ENCODE peak calls at places on chromosomes 2 and 18, in six cellular contexts. Z, F, I, L, Y and P are unnamed samples.

GRCh38 chr2:232073699-232074098 is 112.2 kb downstream of the DIS3L2 start:
- DNase-seq in Z (no peak), F (no peak), I (no peak), L (no peak), Y (no peak), P (no peak)

GRCh38 chr2:203551653-203552250 is 16.7 kb upstream of the RAPH1 start:
- DNase-seq in Z (peak), F (no peak), I (no peak), L (peak), Y (peak), P (peak)

GRCh38 chr2:180478883-180479282 is 471.8 kb upstream of the CWC22 start:
- DNase-seq in Z (no peak), F (no peak), I (no peak), L (no peak), Y (no peak), P (peak)

GRCh38 chr2:11160731-11161455 is 5.6 kb downstream of the SLC66A3 start:
- DNase-seq in Z (no peak), F (no peak), I (no peak), L (no peak), Y (peak), P (no peak)

GRCh38 chr18:21110667-21111350 is 804 bp downstream of the ROCK1 start:
- DNase-seq in Z (peak), F (no peak), I (peak), L (peak), Y (peak), P (peak)

GRCh38 chr2:29075894-29076700 is 1.8 kb upstream of the PCARE start:
- DNase-seq in Z (peak), F (no peak), I (peak), L (no peak), Y (no peak), P (peak)

GRCh38 chr2:149894760-149895159 is 307.2 kb upstream of the MMADHC start:
- DNase-seq in Z (no peak), F (no peak), I (no peak), L (no peak), Y (no peak), P (peak)

GRCh38 chr2:214376631-214377624 is 33.9 kb upstream of the VWC2L start:
- DNase-seq in Z (no peak), F (no peak), I (no peak), L (no peak), Y (no peak), P (peak)

GRCh38 chr2:47562548-47562947 is 159.6 kb downstream of the MSH2 start:
- DNase-seq in Z (no peak), F (no peak), I (no peak), L (no peak), Y (no peak), P (no peak)

GRCh38 chr2:130150181-130151144 is 5.6 kb upstream of the CCDC74B start:
- DNase-seq in Z (no peak), F (no peak), I (no peak), L (peak), Y (no peak), P (no peak)

GRCh38 chr2:200585730-200586643 is at the start of gene AOX1:
- DNase-seq in Z (peak), F (no peak), I (peak), L (peak), Y (peak), P (peak)

GRCh38 chr2:104733544-104733943 is 120.4 kb upstream of the POU3F3 start:
- DNase-seq in Z (no peak), F (no peak), I (peak), L (peak), Y (no peak), P (peak)

GRCh38 chr18:310042-310441 is 42.2 kb upstream of the THOC1 start:
- DNase-seq in Z (no peak), F (no peak), I (no peak), L (no peak), Y (no peak), P (no peak)

GRCh38 chr18:303011-303410 is 35.2 kb upstream of the THOC1 start:
- DNase-seq in Z (no peak), F (no peak), I (no peak), L (no peak), Y (no peak), P (no peak)

GRCh38 chr18:304887-305529 is 37.2 kb upstream of the THOC1 start:
- DNase-seq in Z (no peak), F (no peak), I (no peak), L (peak), Y (no peak), P (no peak)

GRCh38 chr18:303578-303977 is 35.7 kb upstream of the THOC1 start:
- DNase-seq in Z (no peak), F (no peak), I (no peak), L (no peak), Y (no peak), P (no peak)

GRCh38 chr18:306608-307255 is 38.9 kb upstream of the THOC1 start:
- DNase-seq in Z (no peak), F (no peak), I (no peak), L (no peak), Y (no peak), P (no peak)
- TF ChIP-seq CTCF in Z (no peak), F (no peak), I (no peak), L (no peak), Y (no peak), P (no peak)

GRCh38 chr2:64982311-64982857 is 6.8 kb upstream of the SLC1A4 start:
- DNase-seq in Z (no peak), F (no peak), I (no peak), L (no peak), Y (no peak), P (no peak)

GRCh38 chr2:64978514-64979268 is 10.5 kb upstream of the SLC1A4 start:
- DNase-seq in Z (peak), F (no peak), I (no peak), L (peak), Y (no peak), P (peak)

GRCh38 chr2:64979744-64980143 is 9.5 kb upstream of the SLC1A4 start:
- DNase-seq in Z (no peak), F (no peak), I (no peak), L (no peak), Y (no peak), P (no peak)

GRCh38 chr2:64982932-64983331 is 6.3 kb upstream of the SLC1A4 start:
- DNase-seq in Z (no peak), F (no peak), I (no peak), L (no peak), Y (no peak), P (no peak)

DNA sequence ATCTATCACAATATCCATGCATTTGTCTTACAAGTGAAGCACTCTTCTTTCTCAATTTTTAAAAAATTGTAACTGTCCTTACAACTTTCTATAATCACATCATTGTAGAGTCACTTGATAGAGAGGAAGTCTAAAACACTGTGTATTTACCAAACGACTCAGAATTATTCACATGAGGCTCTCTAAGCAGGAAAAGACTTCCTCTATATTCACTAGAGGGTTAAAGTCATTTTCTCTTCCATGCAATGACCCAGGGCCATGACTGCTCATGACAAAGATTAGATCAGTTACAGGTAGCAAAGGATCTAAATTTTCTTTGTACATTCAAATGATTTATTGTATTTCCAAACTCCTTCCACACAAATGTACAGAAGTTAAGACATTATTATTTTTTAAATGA is 9.0 kb upstream of the SLC1A4 start:
- DNase-seq in Z (no peak), F (no peak), I (no peak), L (no peak), Y (no peak), P (no peak)
- H3K4me3 ChIP-seq in Z (no peak), F (no peak), I (no peak), L (no peak), Y (no peak), P (no peak)

GRCh38 chr2:5825686-5826085 is 133.5 kb downstream of the SOX11 start:
- DNase-seq in Z (no peak), F (no peak), I (no peak), L (no peak), Y (no peak), P (no peak)
- TF ChIP-seq CTCF in Z (no peak), F (no peak), I (no peak), L (no peak), Y (no peak), P (no peak)

DNA sequence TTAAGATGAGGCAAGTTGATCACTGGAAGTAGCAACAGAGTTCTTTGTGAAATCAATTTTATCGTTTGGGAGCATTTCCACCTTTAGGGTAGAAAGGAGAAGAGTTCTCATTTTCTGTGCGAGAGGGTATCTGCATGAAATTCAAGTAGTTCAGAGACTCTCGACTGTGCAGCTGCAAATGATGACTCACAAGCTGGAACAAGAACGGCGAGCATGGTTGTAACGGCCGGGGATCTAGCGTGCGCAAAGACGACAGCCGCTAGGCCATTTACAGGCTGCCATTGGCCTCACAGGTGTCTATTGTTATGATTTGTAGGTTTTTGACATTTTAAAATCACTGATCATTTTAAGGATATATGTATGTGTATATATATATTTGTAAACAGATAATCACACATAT is 5.2 kb downstream of the KLHL29 start:
- DNase-seq in Z (no peak), F (no peak), I (no peak), L (no peak), Y (no peak), P (no peak)
- H3K4me3 ChIP-seq in Z (no peak), F (no peak), I (no peak), L (no peak), Y (no peak), P (no peak)

GRCh38 chr2:9951522-9952285 is at the start of gene GRHL1:
- DNase-seq in Z (peak), F (peak), I (peak), L (peak), Y (peak), P (peak)

GRCh38 chr2:9951272-9951521 is 296 bp upstream of the GRHL1 start:
- DNase-seq in Z (no peak), F (no peak), I (no peak), L (no peak), Y (no peak), P (no peak)

GRCh38 chr2:9949239-9949991 is 2.1 kb upstream of the GRHL1 start:
- DNase-seq in Z (no peak), F (no peak), I (no peak), L (peak), Y (no peak), P (no peak)

GRCh38 chr2:9949992-9950520 is 1.4 kb upstream of the GRHL1 start:
- DNase-seq in Z (no peak), F (no peak), I (no peak), L (peak), Y (no peak), P (no peak)

DNA sequence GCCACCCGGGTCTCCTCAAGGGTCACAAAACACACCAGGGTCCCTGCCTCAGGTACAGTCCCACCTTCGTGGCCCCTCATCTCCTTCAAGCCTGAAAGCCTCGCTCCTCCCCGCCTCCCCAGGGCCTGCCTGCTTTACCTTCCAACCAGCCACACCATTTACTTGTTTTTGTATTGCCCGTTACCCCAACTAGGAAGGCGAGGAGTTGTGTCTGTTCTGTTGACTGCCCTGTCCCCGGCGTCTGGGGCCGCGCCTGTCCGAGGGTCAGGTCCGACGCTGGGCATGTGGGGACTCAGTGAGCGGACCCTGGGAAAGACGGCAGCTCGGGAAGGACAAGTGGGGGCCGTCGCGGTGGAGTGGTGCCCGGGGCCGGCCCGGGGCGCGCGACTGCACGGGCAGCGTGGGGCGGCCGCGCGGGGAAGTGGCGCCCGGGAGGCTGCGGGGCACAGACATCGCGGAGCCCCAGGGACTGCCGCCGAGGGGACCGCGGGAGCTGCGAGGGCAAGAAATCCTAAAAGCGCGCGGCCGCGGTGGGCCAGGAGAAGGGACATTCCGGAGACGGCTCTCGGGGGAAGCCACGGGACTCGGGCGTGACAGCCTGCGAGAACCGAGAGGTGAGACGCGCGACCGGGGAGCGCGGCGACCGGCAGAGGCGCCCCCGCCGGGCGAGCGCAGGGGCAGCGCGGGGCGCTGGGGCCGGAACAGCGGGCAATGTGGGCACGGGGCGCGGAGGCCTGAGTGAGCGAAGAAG is 797 bp upstream of the GRHL1 start:
- DNase-seq in Z (no peak), F (no peak), I (no peak), L (peak), Y (no peak), P (peak)
- TF ChIP-seq CTCF in Z (no peak), F (no peak), I (peak), L (no peak), Y (no peak), P (no peak)

GRCh38 chr2:167190053-167190452 is 301.8 kb downstream of the XIRP2 start:
- DNase-seq in Z (peak), F (no peak), I (no peak), L (no peak), Y (peak), P (peak)
- H3K4me3 ChIP-seq in Z (no peak), F (no peak), I (no peak), L (no peak), Y (no peak), P (no peak)

DNA sequence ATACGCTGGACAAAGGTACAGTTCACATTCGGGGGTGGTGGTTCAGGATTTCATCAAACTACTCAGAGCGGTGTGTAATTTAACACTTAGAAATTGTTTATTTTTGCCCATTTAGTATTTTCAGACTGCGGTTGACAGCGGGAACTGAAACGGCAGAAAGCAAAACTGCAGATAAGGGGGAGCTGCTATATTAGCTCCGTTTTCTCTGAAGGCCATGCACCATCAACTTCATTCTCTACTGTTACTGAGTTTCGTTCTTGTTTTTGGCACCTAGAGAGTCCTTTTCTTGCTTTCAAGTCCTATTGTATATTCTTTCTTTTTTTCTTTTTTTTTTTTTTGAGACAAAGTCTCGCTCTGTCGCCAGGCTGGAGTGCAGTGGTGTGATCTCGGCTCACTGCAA is 121.5 kb upstream of the SP3 start:
- DNase-seq in Z (no peak), F (no peak), I (no peak), L (no peak), Y (no peak), P (no peak)
- TF ChIP-seq CTCF in Z (no peak), F (no peak), I (no peak), L (no peak), Y (no peak), P (no peak)

GRCh38 chr2:102848366-102848839 is 86.6 kb downstream of the TMEM182 start:
- DNase-seq in Z (peak), F (no peak), I (peak), L (peak), Y (peak), P (peak)
- H3K4me3 ChIP-seq in Z (no peak), F (no peak), I (peak), L (peak), Y (no peak), P (no peak)

DNA sequence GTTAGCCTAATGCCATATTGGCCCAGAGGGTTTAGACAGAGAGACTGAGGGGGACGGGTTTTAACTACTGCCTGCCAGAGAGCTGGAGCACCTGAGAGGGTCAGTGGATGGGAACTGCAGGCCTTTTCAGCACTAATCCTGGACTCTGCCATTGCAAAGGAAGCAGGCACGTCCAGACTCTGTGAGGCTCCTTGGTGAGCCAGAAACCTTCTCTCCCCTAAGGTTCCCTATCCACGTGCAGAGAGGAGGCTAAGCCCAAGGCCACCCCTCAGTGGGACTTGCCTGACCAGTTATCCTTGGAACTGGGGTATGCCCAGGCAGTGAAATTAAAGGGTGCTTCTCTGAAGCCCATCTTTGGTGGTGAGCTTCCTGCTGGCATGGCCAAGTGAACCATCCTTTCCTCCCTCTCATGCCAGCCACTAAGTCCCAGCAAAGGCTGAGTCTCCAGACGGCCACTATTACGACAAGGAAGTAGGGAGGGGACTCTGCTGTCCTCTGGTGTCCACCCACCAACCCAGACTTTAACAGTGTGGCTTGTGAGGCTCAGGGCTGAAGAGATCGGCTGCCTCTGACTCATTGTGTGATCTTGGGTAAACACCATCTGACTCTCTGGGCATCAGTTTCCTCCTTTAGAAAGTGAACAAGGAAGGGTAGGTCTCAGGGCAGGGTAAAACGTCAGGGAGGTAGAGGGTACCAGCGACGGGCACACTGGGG is 3.9 kb upstream of the MLPH start:
- DNase-seq in Z (peak), F (peak), I (no peak), L (no peak), Y (peak), P (peak)
- TF ChIP-seq CTCF in Z (peak), F (peak), I (peak), L (no peak), Y (peak), P (no peak)